ENCODE peak calls at places on chromosomes 6 and 20, in nine cellular contexts. X is fibroblast of pulmonary artery, K is AG10803, Z is epithelial cell of esophagus, T is PC-3, I is left ventricle myocardium inferior, J is uterus, R is AG04450, A is transverse colon. Y is an unnamed sample.

GRCh38 chr6:150195996-150196417 is 53.2 kb downstream of the PPP1R14C start:
- DNase-seq in Z (no peak), K (no peak), I (no peak), X (no peak), T (no peak), R (no peak), A (peak), J (no peak), Y (peak)

GRCh38 chr6:7052441-7052936 is 55.3 kb upstream of the RREB1 start:
- DNase-seq in Z (no peak), X (peak), J (peak), K (peak), R (no peak), A (peak), I (peak), T (peak), Y (peak)

GRCh38 chr6:21189721-21190120 is 403.8 kb upstream of the SOX4 start:
- DNase-seq in I (no peak), X (no peak), K (no peak), Z (no peak), J (no peak), T (no peak), R (no peak), A (no peak), Y (no peak)

GRCh38 chr20:34180460-34181108 is 60.6 kb upstream of the ASIP start:
- DNase-seq in R (no peak), T (peak), I (no peak), X (no peak), Z (peak), K (peak), J (no peak), A (no peak), Y (no peak)

GRCh38 chr6:100376103-100376502 is 88.6 kb downstream of the SIM1 start:
- DNase-seq in K (no peak), A (no peak), I (no peak), Z (no peak), J (no peak), R (no peak), X (no peak), T (no peak), Y (no peak)

GRCh38 chr6:14499804-14500203 is 382.2 kb downstream of the CD83 start:
- DNase-seq in X (peak), K (peak), T (peak), A (no peak), J (no peak), Z (peak), I (no peak), R (peak), Y (peak)

GRCh38 chr6:44133003-44133931 is 5.9 kb downstream of the TMEM63B start:
- DNase-seq in T (peak), K (peak), X (peak), Z (peak), A (peak), R (no peak), J (no peak), I (peak), Y (peak)

GRCh38 chr6:28725890-28726348 is 197.9 kb downstream of the TRIM27 start:
- DNase-seq in R (no peak), J (no peak), K (no peak), Z (peak), X (no peak), I (no peak), A (no peak), T (peak), Y (peak)

GRCh38 chr6:88472731-88473130 is 306.6 kb upstream of the CNR1 start:
- DNase-seq in K (no peak), T (no peak), X (no peak), J (no peak), R (no peak), A (no peak), I (no peak), Z (no peak), Y (no peak)

GRCh38 chr6:158560787-158561246 is 926 bp downstream of the TMEM181 start:
- DNase-seq in A (peak), T (peak), Z (peak), K (peak), I (no peak), R (no peak), J (no peak), X (no peak), Y (no peak)

GRCh38 chr20:13648291-13648690 is 9.6 kb upstream of the TASP1 start:
- DNase-seq in X (no peak), I (no peak), Z (no peak), R (no peak), T (no peak), A (no peak), K (no peak), J (no peak), Y (no peak)

GRCh38 chr20:39259808-39260207 is 297.7 kb downstream of the DHX35 start:
- DNase-seq in A (no peak), R (no peak), T (no peak), Z (no peak), I (no peak), J (no peak), K (no peak), X (no peak), Y (no peak)

GRCh38 chr6:28807682-28808280 is 116.0 kb downstream of the TRIM27 start:
- DNase-seq in I (no peak), J (no peak), T (peak), K (peak), A (no peak), Z (peak), X (peak), R (no peak), Y (peak)

GRCh38 chr6:89599727-89600126 is 38.8 kb downstream of the LYRM2 start:
- DNase-seq in T (no peak), J (no peak), K (no peak), I (peak), R (no peak), A (no peak), Z (no peak), X (no peak), Y (no peak)

GRCh38 chr6:89596484-89596883 is 42.1 kb downstream of the LYRM2 start:
- DNase-seq in I (no peak), X (no peak), T (peak), K (no peak), A (no peak), J (no peak), Z (peak), R (no peak), Y (peak)

GRCh38 chr6:89596056-89596455 is 42.5 kb downstream of the LYRM2 start:
- DNase-seq in X (no peak), A (no peak), R (no peak), K (no peak), J (no peak), T (no peak), I (no peak), Z (no peak), Y (no peak)

GRCh38 chr6:89597372-89597771 is 41.2 kb downstream of the LYRM2 start:
- DNase-seq in A (no peak), K (no peak), R (no peak), Z (no peak), I (no peak), T (no peak), X (no peak), J (no peak), Y (no peak)

GRCh38 chr6:89597988-89598387 is 40.6 kb downstream of the LYRM2 start:
- DNase-seq in T (peak), A (no peak), J (no peak), K (peak), Z (peak), R (no peak), I (no peak), X (peak), Y (peak)
- TF ChIP-seq CTCF in T (peak), A (no peak), J (no peak), K (peak), Z (peak), R (no peak), I (peak), X (peak), Y (no peak)

GRCh38 chr6:166244353-166245045 is 63.7 kb downstream of the PRR18 start:
- DNase-seq in R (no peak), I (no peak), T (no peak), A (peak), J (no peak), Z (no peak), K (no peak), X (no peak), Y (no peak)
- H3K4me3 ChIP-seq in R (no peak), I (no peak), T (no peak), A (no peak), J (no peak), Z (no peak), K (no peak), X (no peak), Y (no peak)

GRCh38 chr6:43011207-43011606 is 2.5 kb downstream of the MEA1 start:
- DNase-seq in I (no peak), A (no peak), R (no peak), K (no peak), J (no peak), T (no peak), X (no peak), Z (no peak), Y (no peak)
- TF ChIP-seq CTCF in I (no peak), A (no peak), R (no peak), K (no peak), J (no peak), T (no peak), X (no peak), Z (no peak), Y (no peak)

DNA sequence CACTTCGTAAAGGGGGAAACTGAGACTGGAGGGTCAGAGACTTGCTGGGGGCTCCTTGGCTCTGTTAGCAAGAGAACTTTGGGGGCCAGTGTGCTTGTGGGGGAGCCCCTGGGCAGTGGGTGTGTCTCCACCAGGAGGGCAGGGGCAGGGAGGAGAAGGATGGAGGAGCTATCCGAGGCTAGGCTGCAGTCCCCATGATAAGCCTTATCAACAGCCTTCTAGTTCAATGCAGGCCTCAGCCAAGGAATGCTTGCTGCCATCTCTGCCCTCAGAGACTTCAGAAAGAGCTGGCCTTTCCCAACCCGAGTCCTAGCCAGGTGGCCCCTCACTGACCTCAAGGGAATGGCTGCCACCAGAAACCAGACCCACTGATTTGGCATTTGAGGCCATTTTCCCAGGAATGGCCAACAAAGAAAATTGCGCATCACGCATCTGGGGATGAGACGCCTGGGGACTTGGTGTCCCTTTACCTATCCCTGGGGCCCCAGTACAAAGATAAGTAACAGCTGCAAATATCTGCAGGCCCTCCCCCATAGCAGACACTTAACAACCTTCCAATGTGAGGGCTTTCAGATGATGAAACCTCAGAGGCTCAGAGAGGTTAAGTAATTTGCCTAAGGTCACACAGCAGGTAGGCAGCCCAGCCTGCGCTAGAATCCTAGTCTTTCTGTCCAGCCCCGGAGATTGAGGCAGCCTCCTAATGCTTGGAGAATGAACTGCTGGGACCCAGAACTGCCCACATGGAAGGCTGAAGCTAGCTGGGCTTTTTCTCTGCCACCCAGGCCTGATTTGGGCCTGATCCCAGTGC is 4.9 kb downstream of the TGM2 start:
- DNase-seq in J (no peak), I (no peak), T (no peak), K (no peak), A (no peak), R (no peak), X (no peak), Z (no peak), Y (no peak)
- H3K4me3 ChIP-seq in J (no peak), I (peak), T (no peak), K (no peak), A (no peak), R (no peak), X (no peak), Z (no peak), Y (no peak)

DNA sequence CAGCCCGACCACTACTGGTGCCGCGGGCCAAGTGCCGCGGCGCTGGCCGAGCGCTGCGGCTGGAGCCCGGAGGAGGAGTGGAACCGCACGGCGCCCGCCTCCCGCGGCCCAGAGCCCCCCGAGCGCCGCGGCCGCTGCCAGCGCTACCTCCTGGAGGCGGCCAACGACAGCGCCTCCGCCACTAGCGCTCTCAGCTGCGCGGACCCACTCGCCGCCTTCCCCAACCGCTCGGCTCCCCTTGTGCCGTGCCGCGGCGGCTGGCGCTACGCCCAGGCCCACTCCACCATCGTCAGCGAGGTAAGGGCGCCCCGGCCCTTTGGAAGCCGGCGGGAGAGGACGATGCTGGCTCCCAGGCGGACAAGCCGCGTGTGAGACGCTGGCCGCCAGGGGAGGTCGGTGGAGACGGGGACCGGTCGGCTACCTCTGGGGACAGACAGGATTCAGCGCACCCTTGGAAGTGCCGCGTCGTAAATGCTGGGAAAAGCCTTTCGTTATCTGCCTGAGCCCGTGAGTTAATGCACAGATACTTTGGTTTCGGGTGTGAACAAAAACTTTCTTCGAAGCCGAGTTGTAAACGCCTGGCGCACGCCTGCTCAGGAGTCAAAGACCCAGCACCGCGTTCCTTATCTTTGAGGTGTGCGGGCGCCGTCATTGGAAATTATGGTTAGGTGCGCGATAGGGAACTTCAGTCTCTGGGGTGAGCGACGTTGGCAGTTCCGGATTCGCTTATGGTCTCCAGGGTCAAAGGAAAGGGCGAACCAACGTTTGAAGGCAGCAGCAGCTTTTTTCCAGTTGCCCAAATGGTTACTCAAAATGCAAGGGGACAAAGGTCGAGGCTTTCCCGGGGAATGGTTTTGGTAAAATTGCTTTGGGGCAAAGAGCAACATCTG is 619 bp downstream of the SLC22A3 start:
- DNase-seq in Z (peak), R (no peak), I (no peak), A (peak), X (peak), J (no peak), T (peak), K (no peak), Y (no peak)
- TF ChIP-seq CTCF in Z (peak), R (no peak), I (no peak), A (peak), X (peak), J (peak), T (peak), K (no peak), Y (no peak)

GRCh38 chr20:21102691-21103311 is 3.4 kb downstream of the LINC00237 start:
- DNase-seq in I (peak), X (peak), K (peak), J (no peak), T (no peak), R (no peak), A (peak), Z (peak), Y (no peak)
- H3K4me3 ChIP-seq in I (peak), X (no peak), K (peak), J (no peak), T (no peak), R (peak), A (no peak), Z (no peak), Y (no peak)

DNA sequence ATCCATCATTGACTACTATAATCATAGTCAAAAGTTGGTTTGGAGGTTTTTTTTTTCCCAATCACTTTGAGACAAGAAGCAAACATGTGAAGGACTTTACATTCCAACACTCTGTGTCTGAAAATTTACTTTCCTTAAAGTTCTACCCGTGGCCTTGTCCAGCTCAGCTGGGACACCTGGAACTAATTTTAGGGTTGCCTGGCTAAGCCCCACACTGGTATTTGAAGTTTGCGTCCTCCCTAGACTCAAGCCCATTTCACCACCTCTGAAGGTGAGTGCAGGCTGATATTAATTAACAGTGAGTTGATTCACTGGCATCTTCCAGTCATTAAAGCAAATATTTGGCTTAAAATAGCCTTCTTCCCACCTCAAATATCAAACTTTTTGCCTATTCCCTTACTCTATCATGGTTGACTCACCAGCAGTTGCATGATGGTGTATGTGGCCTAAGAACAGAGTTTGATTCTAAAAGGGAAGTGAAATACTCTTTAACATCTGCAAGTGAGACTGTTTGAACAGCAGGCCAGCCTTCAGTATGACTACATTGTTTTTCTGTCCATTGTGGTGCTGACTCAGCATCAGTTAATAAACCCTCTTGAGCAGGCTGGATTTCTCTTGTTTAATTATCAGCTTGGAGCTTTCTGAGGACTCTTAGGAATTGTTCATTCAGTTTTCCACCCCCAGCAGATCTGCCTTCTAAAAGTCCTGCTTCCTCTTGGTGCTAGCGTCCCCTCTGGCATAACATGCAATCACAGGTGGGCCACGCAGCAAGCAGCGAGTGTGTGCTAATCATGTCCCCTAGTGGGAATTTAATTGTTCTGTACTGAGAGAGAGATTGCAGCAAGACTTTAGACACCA is 1.8 kb upstream of the PRDM1 start:
- DNase-seq in Z (peak), X (peak), R (peak), A (peak), T (peak), I (no peak), J (peak), K (peak), Y (peak)
- TF ChIP-seq CTCF in Z (peak), X (peak), R (peak), A (peak), T (peak), I (peak), J (peak), K (peak), Y (peak)

GRCh38 chr20:57736738-57737347 is 27.0 kb upstream of the PMEPA1 start:
- DNase-seq in T (no peak), Z (no peak), A (peak), K (no peak), J (no peak), I (no peak), R (no peak), X (no peak), Y (no peak)

GRCh38 chr20:57738053-57738452 is 28.2 kb upstream of the PMEPA1 start:
- DNase-seq in Z (no peak), T (no peak), R (no peak), A (no peak), K (no peak), J (no peak), I (no peak), X (no peak), Y (no peak)

GRCh38 chr20:57734754-57735153 is 24.9 kb upstream of the PMEPA1 start:
- DNase-seq in K (no peak), X (no peak), T (no peak), I (no peak), J (no peak), R (no peak), A (no peak), Z (no peak), Y (no peak)

GRCh38 chr20:57737349-57737748 is 27.5 kb upstream of the PMEPA1 start:
- DNase-seq in R (no peak), T (no peak), J (no peak), X (no peak), I (no peak), K (no peak), A (no peak), Z (no peak), Y (no peak)

DNA sequence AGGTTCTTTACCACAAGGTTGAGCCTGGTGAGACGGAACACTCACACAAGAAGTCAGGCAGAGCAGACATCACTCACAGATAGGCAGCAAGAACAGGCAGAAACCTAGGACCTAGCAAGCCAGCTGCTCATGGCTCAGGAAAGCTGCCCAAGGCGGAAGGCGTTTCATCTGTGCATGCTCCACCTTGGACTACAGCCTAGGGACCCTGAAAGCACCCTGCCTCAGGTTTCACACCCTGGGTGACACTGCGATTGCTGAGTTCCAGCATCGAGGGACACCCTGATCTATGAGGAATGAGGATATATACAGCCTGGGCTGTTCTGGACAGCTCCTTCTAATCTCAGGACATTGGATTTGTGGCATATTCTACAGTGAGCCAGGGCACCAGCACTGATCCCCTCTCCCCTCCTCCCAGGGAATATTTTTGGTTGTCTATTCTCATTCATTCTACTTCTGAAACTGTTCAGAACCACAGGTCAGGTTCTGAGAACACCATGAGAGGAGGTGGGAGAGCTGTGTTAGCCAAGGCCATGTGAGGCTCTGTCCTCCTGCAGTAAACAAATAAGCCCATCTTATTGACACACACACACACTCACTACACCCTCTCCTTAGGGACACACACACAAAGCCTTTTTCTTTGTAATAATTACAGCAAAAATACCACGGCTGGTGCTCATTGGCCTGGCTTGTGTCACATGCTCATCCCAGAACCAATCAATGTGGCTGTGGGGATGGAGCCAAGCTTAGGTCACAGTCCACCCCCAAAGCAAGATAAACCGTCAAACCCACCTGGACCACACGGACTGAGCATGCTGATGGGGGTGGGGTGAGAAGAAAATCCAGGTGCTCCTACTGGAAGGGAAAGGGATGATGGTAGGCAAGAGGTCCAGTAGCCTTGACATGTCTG is 26.3 kb upstream of the PMEPA1 start:
- DNase-seq in I (no peak), A (no peak), K (no peak), X (no peak), R (no peak), J (no peak), Z (no peak), T (no peak), Y (no peak)
- H3K4me3 ChIP-seq in I (no peak), A (no peak), K (no peak), X (no peak), R (no peak), J (no peak), Z (no peak), T (no peak), Y (no peak)

GRCh38 chr20:2749343-2749950 is 51.0 kb downstream of the CPXM1 start:
- DNase-seq in I (no peak), K (no peak), A (no peak), R (no peak), X (no peak), J (no peak), T (no peak), Z (no peak), Y (no peak)
- TF ChIP-seq CTCF in I (no peak), K (no peak), A (no peak), R (no peak), X (no peak), J (no peak), T (no peak), Z (no peak), Y (no peak)